ENCODE peak calls at places on chromosome 21, in five cellular contexts. R, N, S, B and H are unnamed samples.

GRCh38 chr21:27423073-27423472 is 456.2 kb upstream of the ADAMTS5 start:
- DNase-seq in R (no peak), N (no peak), S (peak; percentile 87), B (peak; percentile 68), H (no peak)

GRCh38 chr21:26137379-26138060 is 33.0 kb downstream of the APP start:
- DNase-seq in R (no peak), N (no peak), S (no peak), B (no peak), H (no peak)

GRCh38 chr21:31161157-31161556 is 122.9 kb upstream of the KRTAP19-8 start:
- DNase-seq in R (no peak), N (no peak), S (peak; percentile 30), B (no peak), H (peak; percentile 28)

GRCh38 chr21:29257701-29258100 is 41.0 kb upstream of the BACH1 start:
- DNase-seq in R (no peak), N (no peak), S (no peak), B (no peak), H (no peak)

GRCh38 chr21:26098758-26099157 is 71.8 kb downstream of the APP start:
- DNase-seq in R (no peak), N (no peak), S (no peak), B (no peak), H (no peak)

GRCh38 chr21:16081304-16081703 is 351.5 kb downstream of the USP25 start:
- DNase-seq in R (no peak), N (no peak), S (no peak), B (no peak), H (no peak)

GRCh38 chr21:37763298-37763697 is 153.0 kb downstream of the KCNJ6 start:
- DNase-seq in R (no peak), N (no peak), S (no peak), B (no peak), H (no peak)

GRCh38 chr21:37074195-37074510 is 1.1 kb downstream of the TTC3 start:
- DNase-seq in R (no peak), N (no peak), S (no peak), B (no peak), H (peak; percentile 26)

GRCh38 chr21:41438425-41439113 is 12.5 kb downstream of the MX1 start:
- DNase-seq in R (no peak), N (no peak), S (no peak), B (no peak), H (no peak)
- H3K36me3 ChIP-seq in R (peaks cover 97% of the 10 kb centered on the region), N (peaks cover 68% of the 10 kb centered on the region), S (no peaks in the 10 kb centered on the region), B (no peaks in the 10 kb centered on the region), H (no peaks in the 10 kb centered on the region)

DNA sequence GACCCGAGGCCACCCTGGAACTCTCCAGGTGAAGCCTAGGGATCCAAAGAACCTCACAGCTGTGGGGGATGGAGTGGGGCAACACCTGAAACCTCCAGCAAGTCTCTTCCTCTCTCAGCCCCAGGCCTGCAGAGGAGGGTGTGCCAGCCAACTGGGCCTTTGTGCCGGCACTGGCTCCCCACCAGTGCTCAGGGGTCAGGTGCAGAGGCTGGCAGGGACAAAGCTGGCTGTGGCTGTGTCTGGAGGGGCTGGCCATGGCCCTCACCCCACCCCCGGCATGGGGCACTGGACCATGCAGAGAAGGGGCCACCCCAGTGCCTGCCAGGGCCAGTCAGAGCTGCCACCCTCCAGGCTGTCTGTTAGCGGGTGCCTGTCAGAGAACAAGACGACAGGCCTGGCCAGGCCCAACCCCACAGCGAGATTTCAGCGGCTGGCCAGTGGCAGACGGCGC is 3.9 kb downstream of the COL18A1 start:
- DNase-seq in R (no peak), N (no peak), S (no peak), B (no peak), H (no peak)
- H3K4me1 ChIP-seq in R (peaks cover 16% of the 10 kb centered on the region), N (peaks cover 41% of the 10 kb centered on the region), S (peaks cover 72% of the 10 kb centered on the region), B (peaks cover 11% of the 10 kb centered on the region), H (peaks cover 7% of the 10 kb centered on the region)

DNA sequence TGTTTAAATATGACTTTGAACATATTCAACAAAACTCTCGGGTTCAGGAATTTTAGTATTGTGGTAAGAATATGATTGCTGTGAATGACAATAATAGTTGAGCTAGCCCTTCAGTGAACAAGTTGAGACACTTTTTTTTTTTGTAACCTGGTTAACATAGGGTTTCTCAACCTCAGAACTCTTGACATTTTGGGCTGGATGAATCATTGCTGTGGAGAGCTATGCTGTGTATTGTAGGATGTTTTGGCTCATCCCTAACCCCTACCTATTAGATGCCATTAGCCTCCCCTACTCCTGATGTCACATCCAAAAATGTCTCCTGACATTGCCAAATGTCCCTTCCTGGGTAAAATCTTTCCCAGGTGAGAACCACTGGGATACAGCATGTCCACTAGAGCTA is 113.7 kb downstream of the RUNX1 start:
- DNase-seq in R (no peak), N (no peak), S (no peak), B (no peak), H (no peak)
- H3K4me3 ChIP-seq in R (no peak overlapping the region), N (no peak overlapping the region), S (no peak overlapping the region), B (no peak overlapping the region), H (no peak overlapping the region)

GRCh38 chr21:43692949-43693348 is 26.0 kb upstream of the PDXK start:
- DNase-seq in R (peak; percentile 34), N (no peak), S (no peak), B (no peak), H (no peak)

GRCh38 chr21:43690346-43690745 is 28.6 kb upstream of the PDXK start:
- DNase-seq in R (no peak), N (no peak), S (no peak), B (no peak), H (no peak)

GRCh38 chr21:43689556-43690337 is 29.2 kb upstream of the PDXK start:
- DNase-seq in R (no peak), N (no peak), S (no peak), B (no peak), H (no peak)

GRCh38 chr21:43691086-43691795 is 27.7 kb upstream of the PDXK start:
- DNase-seq in R (no peak), N (no peak), S (no peak), B (no peak), H (no peak)

GRCh38 chr21:43691801-43692200 is 27.1 kb upstream of the PDXK start:
- DNase-seq in R (no peak), N (no peak), S (no peak), B (no peak), H (no peak)
- H3K36me3 ChIP-seq in R (peaks cover 69% of the 10 kb centered on the region), N (peaks cover 38% of the 10 kb centered on the region), S (peaks cover 47% of the 10 kb centered on the region), B (no peaks in the 10 kb centered on the region), H (peaks cover 92% of the 10 kb centered on the region)

GRCh38 chr21:38825269-38825668 is 19.5 kb downstream of the ETS2 start:
- DNase-seq in R (no peak), N (no peak), S (no peak), B (no peak), H (no peak)

GRCh38 chr21:38825901-38826300 is 20.2 kb downstream of the ETS2 start:
- DNase-seq in R (no peak), N (no peak), S (no peak), B (no peak), H (no peak)

GRCh38 chr21:38822754-38823374 is 17.1 kb downstream of the ETS2 start:
- DNase-seq in R (no peak), N (no peak), S (no peak), B (no peak), H (no peak)

GRCh38 chr21:38823737-38824123 is 18.0 kb downstream of the ETS2 start:
- DNase-seq in R (no peak), N (no peak), S (no peak), B (no peak), H (no peak)

GRCh38 chr21:38824124-38824822 is 18.5 kb downstream of the ETS2 start:
- DNase-seq in R (no peak), N (no peak), S (no peak), B (no peak), H (no peak)
- H3K4me1 ChIP-seq in R (peaks cover 41% of the 10 kb centered on the region), N (no peaks in the 10 kb centered on the region), S (no peaks in the 10 kb centered on the region), B (peaks cover 16% of the 10 kb centered on the region), H (no peaks in the 10 kb centered on the region)

GRCh38 chr21:41490330-41490729 is 17.6 kb downstream of the TMPRSS2 start:
- DNase-seq in R (peak; percentile 23), N (no peak), S (no peak), B (no peak), H (no peak)
- H3K4me3 ChIP-seq in R (no peak overlapping the region), N (no peak overlapping the region), S (no peak overlapping the region), B (no peak overlapping the region), H (no peak overlapping the region)